ENCODE peak calls at places on chromosomes 2 and 18, in four cellular contexts. One of them, this sample, is unnamed.

GRCh38 chr2:22952671-22953070 is 432.3 kb upstream of the KLHL29 start:
- DNase-seq in H1: no peak
- DNase-seq in GM12878: no peak
- DNase-seq in HepG2: no peak
- DNase-seq in this sample: no peak

GRCh38 chr2:10500601-10501361 is 52.7 kb upstream of the ODC1 start:
- DNase-seq in H1: no peak
- DNase-seq in GM12878: no peak
- DNase-seq in HepG2: no peak
- DNase-seq in this sample: no peak

GRCh38 chr2:233468746-233469110 is 97.9 kb downstream of the USP40 start:
- DNase-seq in H1: no peak
- DNase-seq in GM12878: no peak
- DNase-seq in HepG2: no peak
- DNase-seq in this sample: no peak

GRCh38 chr2:207206001-207206400 is 40.3 kb upstream of the KLF7 start:
- DNase-seq in H1: no peak
- DNase-seq in GM12878: no peak
- DNase-seq in HepG2: no peak
- DNase-seq in this sample: no peak

GRCh38 chr2:23230885-23231284 is 154.1 kb upstream of the KLHL29 start:
- DNase-seq in H1: no peak
- DNase-seq in GM12878: no peak
- DNase-seq in HepG2: no peak
- DNase-seq in this sample: no peak

GRCh38 chr18:56869189-56869777 is 218.1 kb downstream of the WDR7 start:
- DNase-seq in H1: no peak
- DNase-seq in GM12878: peak
- DNase-seq in HepG2: peak
- DNase-seq in this sample: peak

GRCh38 chr2:202035089-202035940 is 1.7 kb downstream of the FZD7 start:
- DNase-seq in H1: no peak
- DNase-seq in GM12878: no peak
- DNase-seq in HepG2: no peak
- DNase-seq in this sample: no peak

GRCh38 chr2:65030481-65030880 is 25.7 kb upstream of the CEP68 start:
- DNase-seq in H1: no peak
- DNase-seq in GM12878: no peak
- DNase-seq in HepG2: no peak
- DNase-seq in this sample: no peak

GRCh38 chr2:230865324-230865765 is 603 bp downstream of the ITM2C start:
- DNase-seq in H1: no peak
- DNase-seq in GM12878: no peak
- DNase-seq in HepG2: no peak
- DNase-seq in this sample: no peak

GRCh38 chr18:57113783-57114465 is 33.0 kb upstream of the BOD1L2 start:
- DNase-seq in H1: no peak
- DNase-seq in GM12878: no peak
- DNase-seq in HepG2: no peak
- DNase-seq in this sample: no peak

GRCh38 chr2:142321706-142322280 is 191.0 kb upstream of the LRP1B start:
- DNase-seq in H1: no peak
- DNase-seq in GM12878: no peak
- DNase-seq in HepG2: no peak
- DNase-seq in this sample: no peak

GRCh38 chr18:21745234-21745633 is 4.6 kb downstream of the MIB1 start:
- DNase-seq in H1: no peak
- DNase-seq in GM12878: no peak
- DNase-seq in HepG2: no peak
- DNase-seq in this sample: no peak

GRCh38 chr18:28729321-28729720 is 552.4 kb upstream of the CDH2 start:
- DNase-seq in H1: no peak
- DNase-seq in GM12878: no peak
- DNase-seq in HepG2: no peak
- DNase-seq in this sample: no peak

GRCh38 chr18:58762781-58763171 is 91.5 kb downstream of the MALT1 start:
- DNase-seq in H1: no peak
- DNase-seq in GM12878: no peak
- DNase-seq in HepG2: no peak
- DNase-seq in this sample: peak

GRCh38 chr18:11925800-11926481 is 17.8 kb upstream of the MPPE1 start:
- DNase-seq in H1: no peak
- DNase-seq in GM12878: no peak
- DNase-seq in HepG2: peak
- DNase-seq in this sample: peak

GRCh38 chr18:79624356-79624961 is 55.1 kb upstream of the CTDP1 start:
- DNase-seq in H1: no peak
- DNase-seq in GM12878: peak
- DNase-seq in HepG2: no peak
- DNase-seq in this sample: no peak

GRCh38 chr2:27378096-27378808 is 2.3 kb downstream of the ZNF513 start:
- DNase-seq in H1: no peak
- DNase-seq in GM12878: no peak
- DNase-seq in HepG2: peak
- DNase-seq in this sample: no peak

GRCh38 chr2:3107567-3107966 is 270.1 kb downstream of the EIPR1 start:
- DNase-seq in H1: no peak
- DNase-seq in GM12878: no peak
- DNase-seq in HepG2: no peak
- DNase-seq in this sample: peak

GRCh38 chr18:59672125-59672769 is 25.0 kb downstream of the CCBE1 start:
- DNase-seq in H1: no peak
- DNase-seq in GM12878: no peak
- DNase-seq in HepG2: no peak
- DNase-seq in this sample: no peak

GRCh38 chr2:4628931-4629565 is 925.7 kb downstream of the DCDC2C start:
- DNase-seq in H1: no peak
- DNase-seq in GM12878: no peak
- DNase-seq in HepG2: no peak
- DNase-seq in this sample: no peak

GRCh38 chr2:150191349-150191748 is 296.1 kb downstream of the RND3 start:
- DNase-seq in H1: no peak
- DNase-seq in GM12878: no peak
- DNase-seq in HepG2: no peak
- DNase-seq in this sample: no peak

GRCh38 chr2:30482025-30482424 is 35.0 kb downstream of the LCLAT1 start:
- DNase-seq in H1: no peak
- DNase-seq in GM12878: no peak
- DNase-seq in HepG2: no peak
- DNase-seq in this sample: no peak

GRCh38 chr18:50273203-50274043 is 7.1 kb upstream of the CFAP53 start:
- DNase-seq in H1: no peak
- DNase-seq in GM12878: no peak
- DNase-seq in HepG2: no peak
- DNase-seq in this sample: no peak

GRCh38 chr2:212536385-212537310 is 2.0 kb downstream of the ERBB4 start:
- DNase-seq in H1: no peak
- DNase-seq in GM12878: no peak
- DNase-seq in HepG2: no peak
- DNase-seq in this sample: no peak

GRCh38 chr2:135093192-135093591 is 41.1 kb downstream of the RAB3GAP1 start:
- DNase-seq in H1: no peak
- DNase-seq in GM12878: no peak
- DNase-seq in HepG2: no peak
- DNase-seq in this sample: no peak

GRCh38 chr2:170396799-170397459 is 219.0 kb downstream of the MYO3B start:
- DNase-seq in H1: no peak
- DNase-seq in GM12878: no peak
- DNase-seq in HepG2: peak
- DNase-seq in this sample: peak
- TF ChIP-seq BRCA1 in H1: no peak
- TF ChIP-seq BRCA1 in GM12878: no peak
- TF ChIP-seq BRCA1 in HepG2: no peak
- TF ChIP-seq BRCA1 in this sample: no peak

GRCh38 chr18:47530695-47531094 is 279.2 kb upstream of the SKOR2 start:
- DNase-seq in H1: no peak
- DNase-seq in GM12878: no peak
- DNase-seq in HepG2: no peak
- DNase-seq in this sample: no peak

GRCh38 chr18:47528343-47528742 is 276.9 kb upstream of the SKOR2 start:
- DNase-seq in H1: no peak
- DNase-seq in GM12878: no peak
- DNase-seq in HepG2: no peak
- DNase-seq in this sample: no peak

GRCh38 chr18:47526147-47526546 is 274.7 kb upstream of the SKOR2 start:
- DNase-seq in H1: no peak
- DNase-seq in GM12878: no peak
- DNase-seq in HepG2: no peak
- DNase-seq in this sample: no peak

DNA sequence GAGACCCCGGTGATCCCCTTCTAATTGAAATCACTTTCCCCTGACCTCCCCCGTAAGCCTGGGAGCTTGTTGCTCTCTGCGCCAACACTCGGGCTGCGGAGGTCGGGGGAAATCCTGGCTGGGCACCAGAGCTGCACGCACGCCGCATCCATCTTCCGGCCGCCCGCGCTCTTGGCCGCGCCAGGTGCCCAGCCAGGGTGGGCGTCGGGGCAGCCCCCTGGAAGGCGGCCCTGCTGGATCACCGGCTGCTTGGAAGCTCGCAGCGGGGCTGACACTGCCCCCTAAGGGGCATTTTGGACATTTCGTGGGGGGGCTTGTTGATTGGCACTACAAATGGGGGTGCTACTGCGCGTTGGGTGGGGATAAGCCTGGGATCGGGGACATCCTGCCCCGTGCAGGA is 280.3 kb upstream of the SKOR2 start:
- DNase-seq in H1: no peak
- DNase-seq in GM12878: no peak
- DNase-seq in HepG2: no peak
- DNase-seq in this sample: peak
- TF ChIP-seq BRCA1 in H1: no peak
- TF ChIP-seq BRCA1 in GM12878: no peak
- TF ChIP-seq BRCA1 in HepG2: no peak
- TF ChIP-seq BRCA1 in this sample: no peak

GRCh38 chr2:48306409-48307284 is 223.3 kb upstream of the STON1 start:
- DNase-seq in H1: no peak
- DNase-seq in GM12878: no peak
- DNase-seq in HepG2: no peak
- DNase-seq in this sample: no peak
- TF ChIP-seq BRCA1 in H1: no peak
- TF ChIP-seq BRCA1 in GM12878: no peak
- TF ChIP-seq BRCA1 in HepG2: no peak
- TF ChIP-seq BRCA1 in this sample: no peak

GRCh38 chr2:237616373-237617304 is 10.7 kb upstream of the LRRFIP1 start:
- DNase-seq in H1: no peak
- DNase-seq in GM12878: no peak
- DNase-seq in HepG2: no peak
- DNase-seq in this sample: no peak
- TF ChIP-seq BRCA1 in H1: no peak
- TF ChIP-seq BRCA1 in GM12878: no peak
- TF ChIP-seq BRCA1 in HepG2: no peak
- TF ChIP-seq BRCA1 in this sample: no peak

DNA sequence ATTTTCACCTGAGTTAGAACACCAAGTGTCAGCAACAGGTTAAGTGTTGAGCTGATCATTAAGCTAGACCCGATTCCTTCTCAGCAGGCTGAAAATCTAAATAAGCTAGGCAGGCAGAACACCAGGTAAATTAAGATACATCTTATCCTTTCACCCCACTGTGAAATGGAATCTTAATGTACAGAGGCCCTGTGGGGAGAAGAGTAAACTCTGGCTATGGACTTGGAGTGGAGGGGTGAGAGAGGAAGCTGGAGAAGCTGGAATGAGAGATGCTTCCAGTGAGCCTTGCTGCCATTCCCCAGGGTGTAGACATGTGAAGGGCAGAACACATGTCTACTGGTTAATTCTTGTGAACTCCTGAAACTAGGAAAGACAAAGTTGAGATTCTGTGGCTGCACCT is 520.2 kb downstream of the SLC4A3 start:
- DNase-seq in H1: no peak
- DNase-seq in GM12878: no peak
- DNase-seq in HepG2: no peak
- DNase-seq in this sample: no peak
- TF ChIP-seq BRCA1 in H1: no peak
- TF ChIP-seq BRCA1 in GM12878: no peak
- TF ChIP-seq BRCA1 in HepG2: no peak
- TF ChIP-seq BRCA1 in this sample: no peak

This sample was measured in K562.